ENCODE peak calls at places on chromosomes 1 and 21, in four cellular contexts. One of them, this sample, is unnamed.

GRCh38 chr1:150973826-150974579 is 632 bp downstream of the CERS2 start:
- DNase-seq in GM12865: peak
- DNase-seq in tibial artery: peak
- DNase-seq in GM12878: no peak
- DNase-seq in this sample: no peak

GRCh38 chr21:28308516-28308915 is 684.2 kb downstream of the LTN1 start:
- DNase-seq in GM12878: no peak
- DNase-seq in GM12865: no peak
- DNase-seq in tibial artery: no peak
- DNase-seq in this sample: no peak

GRCh38 chr1:67766117-67766978 is 66.9 kb downstream of the GNG12 start:
- DNase-seq in tibial artery: no peak
- DNase-seq in GM12878: no peak
- DNase-seq in GM12865: peak
- DNase-seq in this sample: no peak

GRCh38 chr1:236468625-236469024 is 55.2 kb upstream of the LGALS8 start:
- DNase-seq in GM12865: no peak
- DNase-seq in GM12878: no peak
- DNase-seq in tibial artery: no peak
- DNase-seq in this sample: no peak

GRCh38 chr1:46806196-46807020 is 7.6 kb downstream of the CYP4B1 start:
- DNase-seq in tibial artery: peak
- DNase-seq in GM12878: no peak
- DNase-seq in GM12865: no peak
- DNase-seq in this sample: no peak

GRCh38 chr21:29342394-29342957 is 43.8 kb downstream of the BACH1 start:
- DNase-seq in tibial artery: peak
- DNase-seq in GM12865: peak
- DNase-seq in GM12878: peak
- DNase-seq in this sample: peak

GRCh38 chr1:58468612-58469493 is 77.7 kb downstream of the OMA1 start:
- DNase-seq in tibial artery: no peak
- DNase-seq in GM12878: no peak
- DNase-seq in GM12865: no peak
- DNase-seq in this sample: no peak

GRCh38 chr1:2506007-2506860 is 20.2 kb downstream of the PANK4 start:
- DNase-seq in GM12865: no peak
- DNase-seq in GM12878: no peak
- DNase-seq in tibial artery: no peak
- DNase-seq in this sample: no peak

GRCh38 chr1:217244946-217245345 is 385.9 kb downstream of the GPATCH2 start:
- DNase-seq in GM12865: no peak
- DNase-seq in GM12878: no peak
- DNase-seq in tibial artery: no peak
- DNase-seq in this sample: no peak

GRCh38 chr1:19059773-19060172 is 103.3 kb upstream of the IFFO2 start:
- DNase-seq in GM12878: no peak
- DNase-seq in GM12865: no peak
- DNase-seq in tibial artery: no peak
- DNase-seq in this sample: no peak
- H3K4me3 ChIP-seq in GM12878: no peak
- H3K4me3 ChIP-seq in GM12865: no peak
- H3K4me3 ChIP-seq in tibial artery: no peak
- H3K4me3 ChIP-seq in this sample: no peak

GRCh38 chr1:235079443-235079967 is 49.1 kb downstream of the TOMM20 start:
- DNase-seq in GM12865: peak
- DNase-seq in GM12878: no peak
- DNase-seq in tibial artery: no peak
- DNase-seq in this sample: no peak
- TF ChIP-seq CTCF in GM12865: no peak
- TF ChIP-seq CTCF in GM12878: no peak
- TF ChIP-seq CTCF in tibial artery: no peak
- TF ChIP-seq CTCF in this sample: no peak

DNA sequence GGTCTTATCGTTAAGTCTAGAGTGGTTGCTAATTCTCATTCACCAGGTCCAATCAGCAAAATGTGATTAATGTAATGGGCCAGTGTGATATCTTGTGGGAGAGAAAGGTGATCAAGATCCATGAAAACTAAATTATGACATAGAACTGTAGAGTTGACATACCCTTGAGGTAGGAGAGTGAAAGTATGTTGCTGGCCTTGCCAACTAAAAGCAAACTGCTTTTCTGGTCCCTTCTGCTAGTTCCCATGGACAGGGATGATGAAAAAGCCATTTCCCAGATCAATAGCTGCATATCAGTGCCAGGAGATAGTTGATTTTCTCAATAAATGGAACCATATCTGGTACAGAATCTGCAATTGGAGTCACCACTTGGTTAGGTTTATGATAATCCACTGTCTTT is 65.8 kb downstream of the FH start:
- DNase-seq in GM12878: no peak
- DNase-seq in GM12865: no peak
- DNase-seq in tibial artery: no peak
- DNase-seq in this sample: no peak
- H3K4me3 ChIP-seq in GM12878: no peak
- H3K4me3 ChIP-seq in GM12865: no peak
- H3K4me3 ChIP-seq in tibial artery: no peak
- H3K4me3 ChIP-seq in this sample: no peak

GRCh38 chr1:71586030-71586429 is 505.2 kb upstream of the ZRANB2 start:
- DNase-seq in GM12878: no peak
- DNase-seq in GM12865: peak
- DNase-seq in tibial artery: no peak
- DNase-seq in this sample: no peak

GRCh38 chr1:71589005-71589404 is 508.2 kb upstream of the ZRANB2 start:
- DNase-seq in GM12865: no peak
- DNase-seq in GM12878: no peak
- DNase-seq in tibial artery: no peak
- DNase-seq in this sample: no peak

GRCh38 chr1:71592646-71593274 is 511.9 kb upstream of the ZRANB2 start:
- DNase-seq in GM12878: no peak
- DNase-seq in GM12865: no peak
- DNase-seq in tibial artery: no peak
- DNase-seq in this sample: no peak

GRCh38 chr1:71582673-71583072 is 501.8 kb upstream of the ZRANB2 start:
- DNase-seq in GM12878: no peak
- DNase-seq in tibial artery: no peak
- DNase-seq in GM12865: no peak
- DNase-seq in this sample: no peak

GRCh38 chr1:71587961-71588360 is 507.1 kb upstream of the ZRANB2 start:
- DNase-seq in tibial artery: no peak
- DNase-seq in GM12865: peak
- DNase-seq in GM12878: no peak
- DNase-seq in this sample: no peak
- TF ChIP-seq CTCF in tibial artery: peak
- TF ChIP-seq CTCF in GM12865: no peak
- TF ChIP-seq CTCF in GM12878: no peak
- TF ChIP-seq CTCF in this sample: no peak

DNA sequence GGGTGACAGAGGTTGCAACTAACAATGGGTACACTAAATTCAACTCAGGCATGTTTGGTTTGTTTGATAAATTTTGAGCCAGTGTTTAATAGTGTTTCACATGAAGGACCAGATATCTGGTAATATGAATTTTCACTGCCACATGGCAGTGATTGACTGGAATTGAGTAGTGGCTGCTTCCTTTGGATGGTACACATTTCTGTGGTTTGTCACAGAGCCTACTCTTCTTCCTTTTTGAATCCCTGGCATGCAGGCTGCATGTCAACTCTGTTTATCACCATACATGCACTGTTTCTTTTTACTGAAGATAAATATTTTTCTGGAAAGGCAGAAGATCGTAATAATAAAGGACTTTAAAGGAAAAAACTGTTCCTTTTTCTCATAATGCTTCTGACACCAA is 35.4 kb downstream of the SDCCAG8 start:
- DNase-seq in GM12865: no peak
- DNase-seq in tibial artery: no peak
- DNase-seq in GM12878: no peak
- DNase-seq in this sample: no peak
- H3K4me3 ChIP-seq in GM12865: no peak
- H3K4me3 ChIP-seq in tibial artery: no peak
- H3K4me3 ChIP-seq in GM12878: no peak
- H3K4me3 ChIP-seq in this sample: no peak